ENCODE peak calls at places on chromosome 22, in five cellular contexts. H is heart right ventricle, X is tibial artery, V is IMR-90, F is left ventricle myocardium inferior. L is an unnamed sample.

GRCh38 chr22:30238661-30239420 is 7.7 kb downstream of the LIF start:
- DNase-seq in H (peak; percentile 40), X (no peak), V (peak; percentile 87), F (peak; percentile 60), L (no peak)

GRCh38 chr22:27792452-27793165 is 8.9 kb downstream of the MN1 start:
- DNase-seq in H (no peak), X (no peak), V (no peak), F (no peak), L (no peak)

GRCh38 chr22:29359469-29359868 is 28.9 kb downstream of the AP1B1 start:
- DNase-seq in H (peak; percentile 64), X (no peak), V (peak; percentile 53), F (peak; percentile 58), L (no peak)

GRCh38 chr22:37021710-37022482 is 2.4 kb downstream of the MPST start:
- DNase-seq in H (no peak), X (no peak), V (peak; percentile 34), F (peak; percentile 32), L (no peak)

GRCh38 chr22:29314537-29315285 is 786 bp downstream of the RASL10A start:
- DNase-seq in H (no peak), X (peak; percentile 64), V (no peak), F (no peak), L (no peak)

GRCh38 chr22:27990879-27991278 is 71.8 kb upstream of the PITPNB start:
- DNase-seq in H (peak; percentile 58), X (peak; percentile 86), V (peak; percentile 8), F (peak; percentile 81), L (no peak)

GRCh38 chr22:28989035-28989464 is 72.6 kb downstream of the C22orf31 start:
- DNase-seq in H (no peak), X (no peak), V (no peak), F (no peak), L (no peak)

GRCh38 chr22:36536717-36537116 is 7.8 kb upstream of the EIF3D start:
- DNase-seq in H (no peak), X (no peak), V (no peak), F (no peak), L (no peak)

GRCh38 chr22:33656808-33657628 is 263.3 kb downstream of the LARGE1 start:
- DNase-seq in H (no peak), X (no peak), V (no peak), F (no peak), L (no peak)

GRCh38 chr22:31212783-31213626 is 907 bp downstream of the LIMK2 start:
- DNase-seq in H (peak; percentile 27), X (no peak), V (no peak), F (no peak), L (no peak)

GRCh38 chr22:30889268-30889995 is 79.1 kb downstream of the MORC2 start:
- DNase-seq in H (no peak), X (peak; percentile 43), V (no peak), F (peak; percentile 6), L (no peak)

GRCh38 chr22:24185001-24185500 is 3.8 kb downstream of the SUSD2 start:
- DNase-seq in H (no peak), X (no peak), V (no peak), F (peak; percentile 14), L (no peak)

GRCh38 chr22:29202231-29203192 is 3.2 kb upstream of the EMID1 start:
- DNase-seq in H (peak; percentile 51), X (no peak), V (peak; percentile 55), F (peak; percentile 63), L (no peak)

GRCh38 chr22:33022231-33022630 is 36.0 kb downstream of the SYN3 start:
- DNase-seq in H (no peak), X (no peak), V (no peak), F (no peak), L (no peak)

GRCh38 chr22:31561238-31561887 is 65.0 kb downstream of the SFI1 start:
- DNase-seq in H (peak; percentile 74), X (peak; percentile 79), V (peak; percentile 77), F (peak; percentile 61), L (peak; percentile 28)

GRCh38 chr22:25824828-25825474 is 83.0 kb downstream of the MYO18B start:
- DNase-seq in H (no peak), X (no peak), V (no peak), F (no peak), L (no peak)

GRCh38 chr22:30495041-30495784 is 10.3 kb downstream of the SEC14L4 start:
- DNase-seq in H (no peak), X (no peak), V (no peak), F (no peak), L (no peak)

GRCh38 chr22:37775785-37776638 is 31.7 kb upstream of the GCAT start:
- DNase-seq in H (no peak), X (no peak), V (peak; percentile 99), F (no peak), L (peak; percentile 74)

GRCh38 chr22:29817724-29818123 is 20.4 kb downstream of the ASCC2 start:
- DNase-seq in H (no peak), X (no peak), V (no peak), F (no peak), L (no peak)

GRCh38 chr22:32175751-32176644 is 16.9 kb upstream of the C22orf42 start:
- DNase-seq in H (no peak), X (no peak), V (no peak), F (no peak), L (no peak)

GRCh38 chr22:25742918-25743708 is 1.1 kb downstream of the MYO18B start:
- DNase-seq in H (no peak), X (no peak), V (no peak), F (no peak), L (no peak)

GRCh38 chr22:38327805-38328204 is 10.6 kb upstream of the CSNK1E start:
- DNase-seq in H (no peak), X (no peak), V (peak; percentile 63), F (no peak), L (no peak)

GRCh38 chr22:26429458-26430238 is 588 bp downstream of the ASPHD2 start:
- DNase-seq in H (no peak), X (no peak), V (no peak), F (no peak), L (no peak)

GRCh38 chr22:29331213-29331612 is 15.7 kb upstream of the RASL10A start:
- DNase-seq in H (no peak), X (no peak), V (no peak), F (no peak), L (no peak)

GRCh38 chr22:32203181-32204105 is 1.4 kb downstream of the RFPL2 start:
- DNase-seq in H (no peak), X (no peak), V (no peak), F (no peak), L (no peak)

GRCh38 chr22:27075028-27075678 is 417.8 kb downstream of the MIAT start:
- DNase-seq in H (no peak), X (no peak), V (no peak), F (no peak), L (no peak)

GRCh38 chr22:30514252-30514651 is 8.8 kb upstream of the SEC14L4 start:
- DNase-seq in H (no peak), X (no peak), V (no peak), F (no peak), L (no peak)

GRCh38 chr22:41021655-41022454 is 70.5 kb upstream of the EP300 start:
- DNase-seq in H (peak; percentile 64), X (peak; percentile 87), V (peak; percentile 16), F (peak; percentile 75), L (no peak)

GRCh38 chr22:33600113-33600512 is 320.2 kb downstream of the LARGE1 start:
- DNase-seq in H (no peak), X (no peak), V (no peak), F (no peak), L (no peak)

GRCh38 chr22:44862981-44863860 is 110.8 kb downstream of the ARHGAP8 start:
- DNase-seq in H (no peak), X (no peak), V (no peak), F (no peak), L (no peak)

GRCh38 chr22:44861245-44861644 is 108.9 kb downstream of the ARHGAP8 start:
- DNase-seq in H (no peak), X (no peak), V (no peak), F (no peak), L (no peak)

GRCh38 chr22:44862281-44862680 is 109.9 kb downstream of the ARHGAP8 start:
- DNase-seq in H (no peak), X (no peak), V (no peak), F (no peak), L (no peak)

GRCh38 chr22:44869196-44869595 is 116.8 kb downstream of the ARHGAP8 start:
- DNase-seq in H (no peak), X (no peak), V (peak; percentile 12), F (no peak), L (no peak)

GRCh38 chr22:44865193-44866057 is 113.0 kb downstream of the ARHGAP8 start:
- DNase-seq in H (no peak), X (no peak), V (no peak), F (no peak), L (no peak)
- H3K36me3 ChIP-seq in H (no peaks in the 10 kb centered on the region), X (no peaks in the 10 kb centered on the region), V (no peaks in the 10 kb centered on the region), F (no peaks in the 10 kb centered on the region), L (no peaks in the 10 kb centered on the region)

GRCh38 chr22:49889071-49889470 is 29.2 kb downstream of the ALG12 start:
- DNase-seq in H (no peak), X (no peak), V (no peak), F (no peak), L (no peak)
- H3K9me3 ChIP-seq in H (no peaks in the 10 kb centered on the region), X (no peaks in the 10 kb centered on the region), V (peaks cover 9% of the 10 kb centered on the region), F (no peaks in the 10 kb centered on the region), L (no peaks in the 10 kb centered on the region)

GRCh38 chr22:20566420-20567260 is 59.2 kb downstream of the MED15 start:
- DNase-seq in H (no peak), X (no peak), V (peak; percentile 82), F (peak; percentile 12), L (no peak)

GRCh38 chr22:20567371-20567847 is 60.0 kb downstream of the MED15 start:
- DNase-seq in H (no peak), X (no peak), V (peak; percentile 66), F (peak; percentile 6), L (peak; percentile 68)

GRCh38 chr22:20565079-20565734 is 57.8 kb downstream of the MED15 start:
- DNase-seq in H (no peak), X (no peak), V (peak; percentile 84), F (no peak), L (no peak)

GRCh38 chr22:20563941-20564371 is 56.5 kb downstream of the MED15 start:
- DNase-seq in H (no peak), X (no peak), V (no peak), F (no peak), L (no peak)

DNA sequence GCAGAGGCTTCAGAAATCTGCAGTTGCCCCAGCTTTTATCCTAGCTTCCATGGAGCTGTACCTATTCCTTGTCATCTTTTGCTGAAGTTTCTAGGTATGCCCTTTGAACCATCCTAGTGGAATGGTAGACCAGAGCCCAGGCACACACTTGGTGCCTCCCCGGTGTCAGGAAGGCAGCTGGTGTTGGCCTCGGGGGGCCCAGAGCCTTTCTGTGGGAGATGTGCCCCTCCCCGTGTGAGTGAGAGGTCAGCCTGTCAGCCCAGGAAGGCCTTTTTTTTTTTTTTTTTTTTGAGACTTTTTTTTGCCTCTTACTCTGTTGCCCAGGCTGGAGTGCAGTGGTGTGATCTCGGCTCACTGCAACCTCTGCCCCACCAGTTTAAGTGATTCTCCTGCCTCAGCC is 58.4 kb downstream of the MED15 start:
- DNase-seq in H (no peak), X (no peak), V (no peak), F (no peak), L (no peak)
- H3K36me3 ChIP-seq in H (peaks cover 87% of the 10 kb centered on the region), X (peaks cover 31% of the 10 kb centered on the region), V (peaks cover 50% of the 10 kb centered on the region), F (peaks cover 71% of the 10 kb centered on the region), L (peaks cover 33% of the 10 kb centered on the region)

DNA sequence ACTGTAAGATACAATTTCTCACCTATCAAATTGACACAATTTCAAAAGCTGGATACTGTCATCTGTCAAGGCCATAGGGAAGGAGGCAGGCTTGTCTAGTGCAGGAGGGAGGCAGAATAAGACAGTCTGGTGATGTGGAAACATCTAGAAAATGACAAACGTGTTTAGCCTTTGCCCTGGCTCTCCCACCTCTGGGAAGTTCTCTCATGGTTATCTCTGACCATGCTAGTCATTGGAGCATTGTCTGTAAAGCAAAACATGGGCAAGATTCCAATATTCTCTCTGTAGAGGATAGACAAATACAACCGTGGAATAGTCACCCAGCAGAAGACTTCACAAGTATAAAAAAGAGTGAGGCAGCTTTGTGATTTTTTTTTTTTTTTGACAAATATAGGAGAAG is 9.1 kb upstream of the SERHL2 start:
- DNase-seq in H (no peak), X (no peak), V (peak; percentile 24), F (no peak), L (no peak)
- H3K9me3 ChIP-seq in H (no peaks in the 10 kb centered on the region), X (no peaks in the 10 kb centered on the region), V (no peaks in the 10 kb centered on the region), F (no peaks in the 10 kb centered on the region), L (no peaks in the 10 kb centered on the region)